ENCODE peak calls at places on chromosomes 5 and 9, in four cellular contexts. U is mesothelial cell of epicardium, E is iris pigment epithelial cell, F is T follicular helper cell. T is an unnamed sample.

GRCh38 chr9:124776952-124777645 is at the start of gene OLFML2A:
- DNase-seq in U (peak), E (no peak), F (no peak), T (peak)

GRCh38 chr5:105849701-105850100 is 1821.0 kb downstream of the EFNA5 start:
- DNase-seq in F (no peak), E (peak), U (no peak), T (peak)

GRCh38 chr5:142388696-142389095 is 63.9 kb upstream of the SPRY4 start:
- DNase-seq in U (no peak), E (peak), F (no peak), T (no peak)

GRCh38 chr9:130287736-130288135 is 22.2 kb downstream of the HMCN2 start:
- DNase-seq in E (no peak), F (no peak), U (no peak), T (no peak)

GRCh38 chr5:32312194-32312681 is 501 bp downstream of the MTMR12 start:
- DNase-seq in U (peak), E (peak), F (peak), T (peak)

GRCh38 chr9:84339523-84339922 is 1.0 kb downstream of the SLC28A3 start:
- DNase-seq in F (no peak), U (no peak), E (no peak), T (no peak)

GRCh38 chr5:135058326-135058725 is 24.3 kb upstream of the PITX1 start:
- DNase-seq in U (no peak), E (no peak), F (no peak), T (no peak)

GRCh38 chr9:2722715-2723114 is 5.4 kb downstream of the KCNV2 start:
- DNase-seq in E (peak), F (no peak), U (no peak), T (peak)

GRCh38 chr5:107567901-107568671 is 102.7 kb downstream of the EFNA5 start:
- DNase-seq in E (no peak), F (no peak), U (no peak), T (no peak)

GRCh38 chr9:113650207-113651131 is 186.9 kb downstream of the RGS3 start:
- DNase-seq in U (no peak), F (no peak), E (peak), T (peak)

GRCh38 chr5:111158105-111158744 is 66.0 kb upstream of the CAMK4 start:
- DNase-seq in F (peak), U (peak), E (peak), T (peak)

GRCh38 chr9:4793412-4794005 is 765 bp downstream of the RCL1 start:
- DNase-seq in F (no peak), U (no peak), E (peak), T (no peak)

GRCh38 chr9:136997830-136998234 is 1.5 kb upstream of the CLIC3 start:
- DNase-seq in U (no peak), F (no peak), E (peak), T (no peak)

GRCh38 chr5:113427871-113428574 is 6.8 kb downstream of the TSSK1B start:
- DNase-seq in E (no peak), U (no peak), F (no peak), T (no peak)

GRCh38 chr5:62282951-62283446 is 23.0 kb upstream of the KIF2A start:
- DNase-seq in U (no peak), F (no peak), E (no peak), T (no peak)

GRCh38 chr5:162274684-162275083 is 207.1 kb downstream of the GABRG2 start:
- DNase-seq in F (no peak), U (no peak), E (no peak), T (no peak)

GRCh38 chr9:89679581-89679980 is 74.8 kb downstream of the GADD45G start:
- DNase-seq in U (no peak), E (no peak), F (no peak), T (no peak)

T was measured in adipocyte.